ENCODE peak calls at places on chromosomes 13 and 19, in six cellular contexts. H is T-helper 17 cell, A is cardiac muscle cell, V is lower leg skin, F is fibroblast of pulmonary artery, Z is AG08396. E is an unnamed sample.

GRCh38 chr13:86841264-86841663 is 829.9 kb upstream of the SLITRK5 start:
- DNase-seq in A (no peak), H (no peak), Z (no peak), V (no peak), F (no peak), E (no peak)

GRCh38 chr19:10260141-10260584 is 8.1 kb downstream of the MRPL4 start:
- DNase-seq in V (no peak), H (no peak), F (no peak), A (no peak), Z (no peak), E (no peak)

GRCh38 chr19:49119411-49120324 is at the start of gene PPFIA3:
- DNase-seq in A (peak), F (peak), Z (peak), V (no peak), H (no peak), E (peak)

GRCh38 chr19:48659768-48660167 is 13.0 kb downstream of the NTN5 start:
- DNase-seq in Z (no peak), H (no peak), A (no peak), V (no peak), F (peak), E (no peak)

GRCh38 chr13:95156208-95156607 is 145.0 kb downstream of the ABCC4 start:
- DNase-seq in H (no peak), V (no peak), A (no peak), Z (no peak), F (peak), E (no peak)

GRCh38 chr19:15198006-15198356 is 2.8 kb downstream of the NOTCH3 start:
- DNase-seq in Z (no peak), A (no peak), F (no peak), H (no peak), V (no peak), E (no peak)

GRCh38 chr13:45269204-45269603 is 68.4 kb upstream of the KCTD4 start:
- DNase-seq in F (peak), A (no peak), V (no peak), Z (no peak), H (no peak), E (no peak)

GRCh38 chr19:35518313-35518712 is 4.9 kb upstream of the DMKN start:
- DNase-seq in V (no peak), Z (peak), F (peak), A (no peak), H (no peak), E (no peak)

GRCh38 chr13:58594978-58595600 is 963.5 kb downstream of the PCDH17 start:
- DNase-seq in V (no peak), F (no peak), Z (no peak), A (no peak), H (no peak), E (no peak)

GRCh38 chr13:32445461-32445860 is 17.5 kb upstream of the N4BP2L1 start:
- DNase-seq in V (no peak), F (no peak), H (no peak), A (no peak), Z (no peak), E (no peak)

GRCh38 chr13:25447396-25447795 is 75.6 kb downstream of the ATP8A2 start:
- DNase-seq in F (no peak), H (no peak), A (no peak), V (no peak), Z (no peak), E (no peak)

GRCh38 chr19:41195675-41196497 is 2.9 kb downstream of the CYP2S1 start:
- DNase-seq in V (no peak), H (no peak), A (no peak), F (no peak), Z (peak), E (no peak)

E was measured in left ventricle myocardium superior.